ENCODE peak calls at places on chromosomes 13 and 19, in eight cellular contexts. One of them, this sample, is unnamed.
A peak's percentile ranks its signal among the peaks of the same experiment; 100 is the strongest.

GRCh38 chr13:40220299-40220935 is 446.0 kb downstream of the FOXO1 start:
- DNase-seq in heart right ventricle: no peak
- DNase-seq in AG09319: no peak
- DNase-seq in uterus: no peak
- DNase-seq in HL-60: no peak
- DNase-seq in IMR-90: no peak
- DNase-seq in fibroblast of the aortic adventitia: no peak
- DNase-seq in left ventricle myocardium inferior: no peak
- DNase-seq in this sample: no peak

GRCh38 chr19:33796164-33797100 is at the start of gene KCTD15:
- DNase-seq in heart right ventricle: peak; percentile 51
- DNase-seq in AG09319: no peak
- DNase-seq in uterus: peak; percentile 55
- DNase-seq in HL-60: peak; percentile 45
- DNase-seq in IMR-90: peak; percentile 31
- DNase-seq in fibroblast of the aortic adventitia: peak; percentile 39
- DNase-seq in left ventricle myocardium inferior: peak; percentile 48
- DNase-seq in this sample: no peak

GRCh38 chr19:57712222-57712621 is 3.2 kb upstream of the ZNF154 start:
- DNase-seq in heart right ventricle: no peak
- DNase-seq in AG09319: no peak
- DNase-seq in uterus: no peak
- DNase-seq in HL-60: no peak
- DNase-seq in IMR-90: no peak
- DNase-seq in fibroblast of the aortic adventitia: no peak
- DNase-seq in left ventricle myocardium inferior: no peak
- DNase-seq in this sample: no peak

GRCh38 chr19:8120636-8121480 is 28.5 kb downstream of the FBN3 start:
- DNase-seq in heart right ventricle: no peak
- DNase-seq in AG09319: no peak
- DNase-seq in uterus: no peak
- DNase-seq in HL-60: no peak
- DNase-seq in IMR-90: no peak
- DNase-seq in fibroblast of the aortic adventitia: no peak
- DNase-seq in left ventricle myocardium inferior: no peak
- DNase-seq in this sample: no peak

GRCh38 chr19:39497850-39498261 is 891 bp upstream of the DLL3 start:
- DNase-seq in heart right ventricle: peak; percentile 49
- DNase-seq in AG09319: no peak
- DNase-seq in uterus: no peak
- DNase-seq in HL-60: no peak
- DNase-seq in IMR-90: peak; percentile 19
- DNase-seq in fibroblast of the aortic adventitia: peak; percentile 20
- DNase-seq in left ventricle myocardium inferior: no peak
- DNase-seq in this sample: no peak

GRCh38 chr13:102440259-102440936 is 38.5 kb upstream of the FGF14 start:
- DNase-seq in heart right ventricle: no peak
- DNase-seq in AG09319: no peak
- DNase-seq in uterus: no peak
- DNase-seq in HL-60: no peak
- DNase-seq in IMR-90: no peak
- DNase-seq in fibroblast of the aortic adventitia: no peak
- DNase-seq in left ventricle myocardium inferior: no peak
- DNase-seq in this sample: no peak

GRCh38 chr13:110301606-110302131 is 5.3 kb downstream of the COL4A1 start:
- DNase-seq in heart right ventricle: no peak
- DNase-seq in AG09319: no peak
- DNase-seq in uterus: peak; percentile 45
- DNase-seq in HL-60: no peak
- DNase-seq in IMR-90: peak; percentile 90
- DNase-seq in fibroblast of the aortic adventitia: no peak
- DNase-seq in left ventricle myocardium inferior: no peak
- DNase-seq in this sample: peak; percentile 77

GRCh38 chr19:1456121-1456900 is 6.4 kb downstream of the APC2 start:
- DNase-seq in heart right ventricle: peak; percentile 15
- DNase-seq in AG09319: no peak
- DNase-seq in uterus: no peak
- DNase-seq in HL-60: no peak
- DNase-seq in IMR-90: no peak
- DNase-seq in fibroblast of the aortic adventitia: no peak
- DNase-seq in left ventricle myocardium inferior: no peak
- DNase-seq in this sample: no peak

GRCh38 chr13:97205971-97206370 is 16.2 kb upstream of the MBNL2 start:
- DNase-seq in heart right ventricle: no peak
- DNase-seq in AG09319: no peak
- DNase-seq in uterus: no peak
- DNase-seq in HL-60: no peak
- DNase-seq in IMR-90: peak; percentile 68
- DNase-seq in fibroblast of the aortic adventitia: peak; percentile 59
- DNase-seq in left ventricle myocardium inferior: no peak
- DNase-seq in this sample: no peak

GRCh38 chr19:289651-290538 is 1.3 kb downstream of the PLPP2 start:
- DNase-seq in heart right ventricle: no peak
- DNase-seq in AG09319: no peak
- DNase-seq in uterus: no peak
- DNase-seq in HL-60: no peak
- DNase-seq in IMR-90: peak; percentile 25
- DNase-seq in fibroblast of the aortic adventitia: no peak
- DNase-seq in left ventricle myocardium inferior: no peak
- DNase-seq in this sample: no peak

GRCh38 chr19:38739440-38740251 is 4.6 kb downstream of the CAPN12 start:
- DNase-seq in heart right ventricle: no peak
- DNase-seq in AG09319: no peak
- DNase-seq in uterus: no peak
- DNase-seq in HL-60: no peak
- DNase-seq in IMR-90: no peak
- DNase-seq in fibroblast of the aortic adventitia: no peak
- DNase-seq in left ventricle myocardium inferior: no peak
- DNase-seq in this sample: no peak

GRCh38 chr19:18274776-18275356 is 614 bp upstream of the IQCN start:
- DNase-seq in heart right ventricle: peak; percentile 89
- DNase-seq in AG09319: peak; percentile 73
- DNase-seq in uterus: peak; percentile 95
- DNase-seq in HL-60: peak; percentile 77
- DNase-seq in IMR-90: peak; percentile 89
- DNase-seq in fibroblast of the aortic adventitia: peak; percentile 91
- DNase-seq in left ventricle myocardium inferior: peak; percentile 87
- DNase-seq in this sample: peak; percentile 93

GRCh38 chr13:53098455-53098854 is 69.8 kb downstream of the OLFM4 start:
- DNase-seq in heart right ventricle: no peak
- DNase-seq in AG09319: no peak
- DNase-seq in uterus: no peak
- DNase-seq in HL-60: no peak
- DNase-seq in IMR-90: no peak
- DNase-seq in fibroblast of the aortic adventitia: no peak
- DNase-seq in left ventricle myocardium inferior: no peak
- DNase-seq in this sample: no peak

GRCh38 chr19:5130371-5131030 is 161.6 kb downstream of the KDM4B start:
- DNase-seq in heart right ventricle: no peak
- DNase-seq in AG09319: no peak
- DNase-seq in uterus: no peak
- DNase-seq in HL-60: no peak
- DNase-seq in IMR-90: no peak
- DNase-seq in fibroblast of the aortic adventitia: no peak
- DNase-seq in left ventricle myocardium inferior: no peak
- DNase-seq in this sample: no peak

GRCh38 chr13:109998808-109999528 is 212.6 kb upstream of the IRS2 start:
- DNase-seq in heart right ventricle: no peak
- DNase-seq in AG09319: peak; percentile 65
- DNase-seq in uterus: no peak
- DNase-seq in HL-60: no peak
- DNase-seq in IMR-90: peak; percentile 95
- DNase-seq in fibroblast of the aortic adventitia: peak; percentile 85
- DNase-seq in left ventricle myocardium inferior: no peak
- DNase-seq in this sample: no peak

GRCh38 chr13:38688674-38689073 is 1.8 kb downstream of the FREM2 start:
- DNase-seq in heart right ventricle: no peak
- DNase-seq in AG09319: no peak
- DNase-seq in uterus: no peak
- DNase-seq in HL-60: no peak
- DNase-seq in IMR-90: no peak
- DNase-seq in fibroblast of the aortic adventitia: no peak
- DNase-seq in left ventricle myocardium inferior: no peak
- DNase-seq in this sample: no peak

GRCh38 chr13:38687246-38688229 is 661 bp downstream of the FREM2 start:
- DNase-seq in heart right ventricle: no peak
- DNase-seq in AG09319: no peak
- DNase-seq in uterus: no peak
- DNase-seq in HL-60: no peak
- DNase-seq in IMR-90: no peak
- DNase-seq in fibroblast of the aortic adventitia: no peak
- DNase-seq in left ventricle myocardium inferior: no peak
- DNase-seq in this sample: peak; percentile 86

GRCh38 chr13:38684714-38685113 is 2.2 kb upstream of the FREM2 start:
- DNase-seq in heart right ventricle: no peak
- DNase-seq in AG09319: no peak
- DNase-seq in uterus: no peak
- DNase-seq in HL-60: no peak
- DNase-seq in IMR-90: no peak
- DNase-seq in fibroblast of the aortic adventitia: no peak
- DNase-seq in left ventricle myocardium inferior: no peak
- DNase-seq in this sample: no peak

GRCh38 chr13:38686635-38687245 is at the start of gene FREM2:
- DNase-seq in heart right ventricle: no peak
- DNase-seq in AG09319: no peak
- DNase-seq in uterus: peak; percentile 15
- DNase-seq in HL-60: no peak
- DNase-seq in IMR-90: no peak
- DNase-seq in fibroblast of the aortic adventitia: no peak
- DNase-seq in left ventricle myocardium inferior: no peak
- DNase-seq in this sample: no peak

GRCh38 chr13:38685974-38686571 is 804 bp upstream of the FREM2 start:
- DNase-seq in heart right ventricle: no peak
- DNase-seq in AG09319: no peak
- DNase-seq in uterus: no peak
- DNase-seq in HL-60: no peak
- DNase-seq in IMR-90: no peak
- DNase-seq in fibroblast of the aortic adventitia: no peak
- DNase-seq in left ventricle myocardium inferior: no peak
- DNase-seq in this sample: no peak
- TF ChIP-seq CTCF in heart right ventricle: no peak
- TF ChIP-seq CTCF in AG09319: peak; percentile 15
- TF ChIP-seq CTCF in uterus: no peak
- TF ChIP-seq CTCF in HL-60: no peak
- TF ChIP-seq CTCF in IMR-90: no peak
- TF ChIP-seq CTCF in fibroblast of the aortic adventitia: no peak
- TF ChIP-seq CTCF in left ventricle myocardium inferior: peak; percentile 52
- TF ChIP-seq CTCF in this sample: peak; percentile 58

GRCh38 chr19:10835089-10835753 is 791 bp downstream of the TMED1 start:
- DNase-seq in heart right ventricle: no peak
- DNase-seq in AG09319: no peak
- DNase-seq in uterus: no peak
- DNase-seq in HL-60: no peak
- DNase-seq in IMR-90: no peak
- DNase-seq in fibroblast of the aortic adventitia: no peak
- DNase-seq in left ventricle myocardium inferior: no peak
- DNase-seq in this sample: no peak

GRCh38 chr19:10836478-10837325 is 690 bp upstream of the TMED1 start:
- DNase-seq in heart right ventricle: peak; percentile 88
- DNase-seq in AG09319: peak; percentile 65
- DNase-seq in uterus: peak; percentile 82
- DNase-seq in HL-60: peak; percentile 91
- DNase-seq in IMR-90: no peak
- DNase-seq in fibroblast of the aortic adventitia: no peak
- DNase-seq in left ventricle myocardium inferior: peak; percentile 86
- DNase-seq in this sample: no peak

GRCh38 chr19:10838377-10838776 is 2.4 kb upstream of the TMED1 start:
- DNase-seq in heart right ventricle: no peak
- DNase-seq in AG09319: no peak
- DNase-seq in uterus: no peak
- DNase-seq in HL-60: no peak
- DNase-seq in IMR-90: no peak
- DNase-seq in fibroblast of the aortic adventitia: no peak
- DNase-seq in left ventricle myocardium inferior: no peak
- DNase-seq in this sample: no peak

GRCh38 chr19:10832659-10833296 is 3.2 kb downstream of the TMED1 start:
- DNase-seq in heart right ventricle: no peak
- DNase-seq in AG09319: no peak
- DNase-seq in uterus: no peak
- DNase-seq in HL-60: no peak
- DNase-seq in IMR-90: no peak
- DNase-seq in fibroblast of the aortic adventitia: no peak
- DNase-seq in left ventricle myocardium inferior: no peak
- DNase-seq in this sample: no peak

GRCh38 chr19:10835754-10836477 is at the start of gene TMED1:
- DNase-seq in heart right ventricle: peak; percentile 97
- DNase-seq in AG09319: peak; percentile 99
- DNase-seq in uterus: peak; percentile 99
- DNase-seq in HL-60: peak; percentile 99
- DNase-seq in IMR-90: peak; percentile 98
- DNase-seq in fibroblast of the aortic adventitia: peak; percentile 99
- DNase-seq in left ventricle myocardium inferior: peak; percentile 99
- DNase-seq in this sample: peak; percentile 99
- TF ChIP-seq CTCF in heart right ventricle: no peak
- TF ChIP-seq CTCF in AG09319: peak; percentile 13
- TF ChIP-seq CTCF in uterus: peak; percentile 14
- TF ChIP-seq CTCF in HL-60: no peak
- TF ChIP-seq CTCF in IMR-90: peak; percentile 41
- TF ChIP-seq CTCF in fibroblast of the aortic adventitia: peak; percentile 2
- TF ChIP-seq CTCF in left ventricle myocardium inferior: peak; percentile 43
- TF ChIP-seq CTCF in this sample: peak; percentile 38

GRCh38 chr13:31012285-31013024 is 80.0 kb downstream of the TEX26 start:
- DNase-seq in heart right ventricle: no peak
- DNase-seq in AG09319: no peak
- DNase-seq in uterus: no peak
- DNase-seq in HL-60: peak; percentile 14
- DNase-seq in IMR-90: peak; percentile 46
- DNase-seq in fibroblast of the aortic adventitia: peak; percentile 53
- DNase-seq in left ventricle myocardium inferior: no peak
- DNase-seq in this sample: no peak
- TF ChIP-seq CTCF in heart right ventricle: no peak
- TF ChIP-seq CTCF in AG09319: peak; percentile 56
- TF ChIP-seq CTCF in uterus: peak; percentile 25
- TF ChIP-seq CTCF in HL-60: no peak
- TF ChIP-seq CTCF in IMR-90: peak; percentile 60
- TF ChIP-seq CTCF in fibroblast of the aortic adventitia: peak; percentile 50
- TF ChIP-seq CTCF in left ventricle myocardium inferior: no peak
- TF ChIP-seq CTCF in this sample: peak; percentile 64

GRCh38 chr13:50916701-50917184 is 7.2 kb downstream of the RNASEH2B start:
- DNase-seq in heart right ventricle: no peak
- DNase-seq in AG09319: no peak
- DNase-seq in uterus: no peak
- DNase-seq in HL-60: peak; percentile 95
- DNase-seq in IMR-90: no peak
- DNase-seq in fibroblast of the aortic adventitia: no peak
- DNase-seq in left ventricle myocardium inferior: peak; percentile 17
- DNase-seq in this sample: no peak

GRCh38 chr13:50917572-50917971 is 8.0 kb downstream of the RNASEH2B start:
- DNase-seq in heart right ventricle: no peak
- DNase-seq in AG09319: no peak
- DNase-seq in uterus: no peak
- DNase-seq in HL-60: no peak
- DNase-seq in IMR-90: no peak
- DNase-seq in fibroblast of the aortic adventitia: no peak
- DNase-seq in left ventricle myocardium inferior: no peak
- DNase-seq in this sample: no peak

GRCh38 chr13:50914301-50914700 is 4.7 kb downstream of the RNASEH2B start:
- DNase-seq in heart right ventricle: no peak
- DNase-seq in AG09319: no peak
- DNase-seq in uterus: no peak
- DNase-seq in HL-60: no peak
- DNase-seq in IMR-90: no peak
- DNase-seq in fibroblast of the aortic adventitia: no peak
- DNase-seq in left ventricle myocardium inferior: no peak
- DNase-seq in this sample: no peak

GRCh38 chr13:50914848-50915247 is 5.3 kb downstream of the RNASEH2B start:
- DNase-seq in heart right ventricle: no peak
- DNase-seq in AG09319: no peak
- DNase-seq in uterus: no peak
- DNase-seq in HL-60: no peak
- DNase-seq in IMR-90: peak; percentile 52
- DNase-seq in fibroblast of the aortic adventitia: no peak
- DNase-seq in left ventricle myocardium inferior: no peak
- DNase-seq in this sample: no peak

GRCh38 chr13:50915562-50915961 is 6.0 kb downstream of the RNASEH2B start:
- DNase-seq in heart right ventricle: no peak
- DNase-seq in AG09319: no peak
- DNase-seq in uterus: no peak
- DNase-seq in HL-60: peak; percentile 89
- DNase-seq in IMR-90: no peak
- DNase-seq in fibroblast of the aortic adventitia: no peak
- DNase-seq in left ventricle myocardium inferior: no peak
- DNase-seq in this sample: no peak
- TF ChIP-seq CTCF in heart right ventricle: no peak
- TF ChIP-seq CTCF in AG09319: no peak
- TF ChIP-seq CTCF in uterus: no peak
- TF ChIP-seq CTCF in HL-60: no peak
- TF ChIP-seq CTCF in IMR-90: no peak
- TF ChIP-seq CTCF in fibroblast of the aortic adventitia: no peak
- TF ChIP-seq CTCF in left ventricle myocardium inferior: no peak
- TF ChIP-seq CTCF in this sample: no peak

This sample was measured in osteocyte.